ENCODE peak calls at places on chromosomes 5 and 9, in eight cellular contexts. L, W, A, Q, H, V, N and G are unnamed samples.
A peak's percentile ranks its signal among the peaks of the same experiment; 100 is the strongest.

GRCh38 chr5:111697215-111697614 is 59.8 kb downstream of the NREP start:
- DNase-seq in L (no peak), Q (no peak), V (no peak), N (no peak), W (no peak), A (no peak), H (no peak), G (no peak)

GRCh38 chr5:61919920-61920319 is 386.1 kb upstream of the KIF2A start:
- DNase-seq in N (peak; percentile 41), L (no peak), V (no peak), A (no peak), H (no peak), Q (no peak), W (no peak), G (no peak)

GRCh38 chr5:83731638-83732037 is 11.0 kb upstream of the HAPLN1 start:
- DNase-seq in L (no peak), W (no peak), V (no peak), N (no peak), H (no peak), Q (no peak), A (no peak), G (no peak)

GRCh38 chr9:97855899-97856298 is 2.9 kb downstream of the FOXE1 start:
- DNase-seq in L (no peak), Q (no peak), V (no peak), A (no peak), H (no peak), W (no peak), N (no peak), G (no peak)

GRCh38 chr9:21104787-21105186 is 27.0 kb upstream of the IFNB1 start:
- DNase-seq in A (no peak), H (no peak), Q (no peak), L (no peak), N (no peak), W (no peak), V (no peak), G (no peak)

GRCh38 chr9:127918201-127919107 is 1.6 kb upstream of the ST6GALNAC4 start:
- DNase-seq in H (no peak), A (no peak), L (peak; percentile 28), V (peak; percentile 47), Q (peak; percentile 50), W (no peak), N (no peak), G (no peak)

GRCh38 chr5:173045481-173045880 is 10.7 kb upstream of the CREBRF start:
- DNase-seq in L (no peak), H (no peak), W (no peak), Q (no peak), V (no peak), A (no peak), N (peak; percentile 37), G (no peak)

GRCh38 chr9:116163293-116164055 is 9.9 kb downstream of the PAPPA start:
- DNase-seq in L (no peak), Q (no peak), W (no peak), A (no peak), V (no peak), H (no peak), N (no peak), G (no peak)

GRCh38 chr5:36657563-36657995 is 51.2 kb downstream of the SLC1A3 start:
- DNase-seq in N (peak; percentile 30), A (peak; percentile 55), W (peak; percentile 61), Q (peak; percentile 84), V (peak; percentile 70), L (no peak), H (peak; percentile 74), G (peak; percentile 19)

GRCh38 chr5:178589180-178590140 is 733 bp downstream of the COL23A1 start:
- DNase-seq in N (no peak), L (no peak), Q (peak; percentile 27), A (no peak), H (no peak), W (peak; percentile 63), V (peak; percentile 63), G (no peak)

GRCh38 chr5:132473019-132473531 is 17.5 kb downstream of the IRF1 start:
- DNase-seq in H (no peak), V (no peak), Q (no peak), W (no peak), L (peak; percentile 76), A (no peak), N (no peak), G (no peak)

GRCh38 chr5:174010365-174010764 is 21.4 kb downstream of the C5orf47 start:
- DNase-seq in N (no peak), H (no peak), W (no peak), V (no peak), A (no peak), Q (no peak), L (no peak), G (no peak)

GRCh38 chr9:130660326-130660682 is 4.1 kb upstream of the PRDM12 start:
- DNase-seq in W (no peak), Q (no peak), L (no peak), A (no peak), V (no peak), H (no peak), N (no peak), G (no peak)

GRCh38 chr9:124038239-124038638 is 26.7 kb downstream of the LHX2 start:
- DNase-seq in Q (no peak), A (no peak), L (no peak), V (no peak), N (no peak), H (no peak), W (peak; percentile 40), G (no peak)
- H3K27me3 ChIP-seq in Q (peaks cover 12% of the 10 kb centered on the region), A (no peaks in the 10 kb centered on the region), L (peaks cover 85% of the 10 kb centered on the region), V (peaks cover 6% of the 10 kb centered on the region), N (no peaks in the 10 kb centered on the region), H (no peaks in the 10 kb centered on the region), W (no peaks in the 10 kb centered on the region), G (no peaks in the 10 kb centered on the region)

DNA sequence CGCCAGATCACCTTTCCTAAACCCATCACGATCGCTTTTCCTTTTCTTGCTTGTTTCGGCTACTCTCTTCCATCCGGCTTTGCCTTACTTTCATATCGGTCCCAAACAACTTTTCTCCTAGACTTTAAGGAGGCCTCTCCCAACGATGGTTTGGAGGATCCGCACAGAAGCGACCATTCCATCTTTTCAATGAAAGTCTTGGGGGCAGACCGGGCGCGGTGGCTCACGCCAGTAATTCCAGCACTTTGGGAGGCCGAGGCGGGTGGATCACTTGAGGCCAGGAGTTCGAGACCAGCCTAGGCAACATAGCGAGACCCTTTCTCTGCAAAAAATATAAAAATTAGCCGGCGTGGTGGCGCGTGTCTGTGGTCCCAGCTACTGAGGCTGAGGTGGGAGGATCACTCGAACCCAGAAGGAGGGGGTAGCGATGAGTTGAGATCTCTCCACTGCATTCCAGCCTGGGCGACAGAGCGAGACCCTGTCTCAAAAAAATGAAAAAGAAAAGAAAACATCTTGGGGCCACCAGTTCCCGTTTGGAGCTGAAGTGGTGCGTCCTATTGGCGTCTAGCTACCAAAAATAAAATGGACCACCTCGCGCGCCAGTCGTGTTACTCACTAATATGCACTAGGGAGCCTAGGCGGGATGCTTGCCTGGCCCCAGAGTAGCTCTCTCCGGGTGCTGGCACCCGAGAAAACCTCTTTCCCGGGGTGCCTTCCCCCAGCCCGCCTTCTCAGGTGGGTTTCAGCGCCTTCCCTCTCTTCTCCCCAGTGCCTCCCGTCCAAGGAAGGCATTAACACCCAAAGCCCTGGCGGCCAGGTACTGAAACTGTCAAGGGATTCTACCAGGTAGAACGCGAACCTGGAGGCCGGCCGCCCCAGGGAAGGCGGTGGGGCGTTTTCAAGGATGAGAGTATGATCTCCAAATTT is 800 bp upstream of the AP3B1 start:
- DNase-seq in V (peak; percentile 33), L (peak; percentile 58), N (peak; percentile 56), W (peak; percentile 39), H (peak; percentile 41), Q (no peak), A (peak; percentile 38), G (peak; percentile 38)
- H3K27ac ChIP-seq in V (peak overlapping the region; percentile 90), L (peak overlapping the region; percentile 89), N (peak overlapping the region; percentile 95), W (peak overlapping the region; percentile 93), H (peak overlapping the region; percentile 73), Q (peak overlapping the region; percentile 90), A (peak overlapping the region; percentile 82), G (no peak overlapping the region)

DNA sequence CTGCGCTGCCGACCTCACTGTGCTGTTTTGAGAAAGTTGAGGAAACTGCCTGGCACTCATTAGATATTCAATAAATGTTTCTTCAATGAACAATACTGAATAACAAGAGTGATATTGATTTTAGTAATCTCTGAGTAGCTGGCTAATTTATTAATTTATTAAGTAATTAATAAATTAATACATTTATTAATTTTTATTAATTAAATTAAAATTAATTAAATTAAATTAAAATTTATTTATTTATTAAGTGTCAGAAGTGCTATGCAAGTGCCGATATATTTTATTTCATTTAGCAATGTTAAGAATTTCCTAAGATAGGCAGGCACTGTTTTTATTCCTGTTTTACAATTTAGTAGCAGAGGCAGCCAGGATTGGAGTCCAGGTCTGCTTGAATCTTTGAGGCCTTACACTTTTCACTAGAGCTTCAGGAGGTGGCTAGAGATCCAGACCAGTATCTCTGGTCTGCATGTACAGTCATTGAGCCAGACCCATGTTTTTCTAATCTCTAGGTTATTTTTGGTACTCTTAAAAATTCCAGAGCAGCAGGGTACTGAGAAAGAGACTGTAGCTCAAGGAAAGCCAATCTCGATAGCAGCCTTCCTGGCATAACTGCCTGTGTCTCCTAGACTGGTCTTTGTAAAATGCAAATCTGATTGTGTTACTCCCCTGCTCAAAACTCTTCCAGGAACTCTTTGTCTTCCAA is 109.2 kb downstream of the ARHGEF28 start:
- DNase-seq in A (no peak), L (no peak), V (no peak), W (no peak), H (no peak), Q (no peak), N (no peak), G (no peak)
- TF ChIP-seq POLR2A in A (no peak), L (no peak), V (no peak), W (no peak), H (no peak), Q (no peak), N (no peak), G (no peak)

DNA sequence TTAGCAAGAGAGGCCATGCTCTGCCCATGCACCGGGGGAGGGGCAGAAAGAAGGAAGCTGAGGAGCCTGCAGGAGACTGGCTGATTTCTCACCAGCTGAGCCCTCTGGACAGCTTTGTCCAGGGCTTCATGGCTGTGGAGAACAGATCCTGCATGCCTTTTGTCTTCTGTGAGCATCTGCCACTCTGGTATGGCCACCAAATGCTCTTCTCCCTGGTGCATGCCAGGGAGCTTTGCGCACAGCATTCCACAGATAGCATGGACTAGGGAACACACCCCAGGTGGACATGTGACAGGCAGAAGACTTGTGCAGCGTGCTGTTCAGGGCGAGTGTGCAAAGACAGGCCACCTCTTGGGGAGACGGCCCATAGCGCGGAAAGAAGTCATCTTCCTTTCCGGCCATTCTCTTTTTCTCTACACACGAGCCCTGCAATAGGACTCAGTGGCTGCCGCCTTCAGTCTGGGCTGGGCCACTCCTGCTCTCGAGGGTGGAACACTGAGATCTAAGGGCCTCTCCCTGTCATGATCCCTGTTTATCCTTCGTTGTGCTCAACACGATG is 56.7 kb downstream of the GADD45G start:
- DNase-seq in V (peak; percentile 54), A (no peak), Q (no peak), W (peak; percentile 61), L (peak; percentile 47), N (no peak), H (no peak), G (no peak)
- H3K27me3 ChIP-seq in V (no peaks in the 10 kb centered on the region), A (no peaks in the 10 kb centered on the region), Q (no peaks in the 10 kb centered on the region), W (no peaks in the 10 kb centered on the region), L (no peaks in the 10 kb centered on the region), N (no peaks in the 10 kb centered on the region), H (peaks cover 8% of the 10 kb centered on the region), G (no peaks in the 10 kb centered on the region)